ENCODE peak calls at places on chromosomes 12 and 14, in nine cellular contexts. One of them, this sample, is unnamed.

GRCh38 chr14:50225974-50226297 is 5.4 kb downstream of the SOS2 start:
- DNase-seq in CD8-positive, alpha-beta T cell: no peak
- DNase-seq in astrocyte: no peak
- DNase-seq in esophagus muscularis mucosa: no peak
- DNase-seq in upper lobe of right lung: no peak
- DNase-seq in lung: no peak
- DNase-seq in lower lobe of right lung: no peak
- DNase-seq in HCT116: no peak
- DNase-seq in tibial nerve: no peak
- DNase-seq in this sample: no peak

GRCh38 chr12:26047401-26048226 is 77.2 kb downstream of the BHLHE41 start:
- DNase-seq in lower lobe of right lung: no peak
- DNase-seq in CD8-positive, alpha-beta T cell: no peak
- DNase-seq in upper lobe of right lung: no peak
- DNase-seq in astrocyte: no peak
- DNase-seq in lung: no peak
- DNase-seq in esophagus muscularis mucosa: no peak
- DNase-seq in tibial nerve: no peak
- DNase-seq in HCT116: no peak
- DNase-seq in this sample: no peak

GRCh38 chr14:106185837-106186233 is 659.5 kb downstream of the TMEM121 start:
- DNase-seq in tibial nerve: no peak
- DNase-seq in astrocyte: no peak
- DNase-seq in CD8-positive, alpha-beta T cell: peak; percentile 72
- DNase-seq in HCT116: no peak
- DNase-seq in lung: no peak
- DNase-seq in lower lobe of right lung: no peak
- DNase-seq in upper lobe of right lung: no peak
- DNase-seq in esophagus muscularis mucosa: peak; percentile 77
- DNase-seq in this sample: peak; percentile 66

GRCh38 chr12:68428724-68429580 is 96.8 kb upstream of the MDM1 start:
- DNase-seq in CD8-positive, alpha-beta T cell: no peak
- DNase-seq in astrocyte: peak; percentile 88
- DNase-seq in lung: no peak
- DNase-seq in lower lobe of right lung: no peak
- DNase-seq in upper lobe of right lung: no peak
- DNase-seq in HCT116: no peak
- DNase-seq in esophagus muscularis mucosa: no peak
- DNase-seq in tibial nerve: no peak
- DNase-seq in this sample: peak; percentile 52

GRCh38 chr12:55673638-55674037 is 34.1 kb downstream of the ITGA7 start:
- DNase-seq in upper lobe of right lung: no peak
- DNase-seq in lower lobe of right lung: no peak
- DNase-seq in CD8-positive, alpha-beta T cell: no peak
- DNase-seq in HCT116: no peak
- DNase-seq in esophagus muscularis mucosa: no peak
- DNase-seq in astrocyte: no peak
- DNase-seq in tibial nerve: no peak
- DNase-seq in lung: no peak
- DNase-seq in this sample: no peak

GRCh38 chr14:88750945-88751344 is 41.8 kb downstream of the EML5 start:
- DNase-seq in esophagus muscularis mucosa: no peak
- DNase-seq in lung: no peak
- DNase-seq in upper lobe of right lung: no peak
- DNase-seq in HCT116: no peak
- DNase-seq in astrocyte: no peak
- DNase-seq in lower lobe of right lung: no peak
- DNase-seq in tibial nerve: no peak
- DNase-seq in CD8-positive, alpha-beta T cell: no peak
- DNase-seq in this sample: no peak

GRCh38 chr12:84842406-84843013 is 70.1 kb downstream of the SLC6A15 start:
- DNase-seq in HCT116: peak; percentile 28
- DNase-seq in astrocyte: peak; percentile 19
- DNase-seq in tibial nerve: no peak
- DNase-seq in CD8-positive, alpha-beta T cell: no peak
- DNase-seq in esophagus muscularis mucosa: no peak
- DNase-seq in lung: no peak
- DNase-seq in lower lobe of right lung: no peak
- DNase-seq in upper lobe of right lung: no peak
- DNase-seq in this sample: peak; percentile 35

GRCh38 chr12:28795306-28795705 is 353.8 kb upstream of the FAR2 start:
- DNase-seq in astrocyte: peak; percentile 36
- DNase-seq in upper lobe of right lung: no peak
- DNase-seq in tibial nerve: no peak
- DNase-seq in esophagus muscularis mucosa: no peak
- DNase-seq in lung: no peak
- DNase-seq in CD8-positive, alpha-beta T cell: no peak
- DNase-seq in HCT116: no peak
- DNase-seq in lower lobe of right lung: no peak
- DNase-seq in this sample: no peak

GRCh38 chr14:89283327-89284060 is 133.5 kb downstream of the FOXN3 start:
- DNase-seq in esophagus muscularis mucosa: no peak
- DNase-seq in upper lobe of right lung: no peak
- DNase-seq in lung: no peak
- DNase-seq in tibial nerve: no peak
- DNase-seq in CD8-positive, alpha-beta T cell: no peak
- DNase-seq in HCT116: no peak
- DNase-seq in lower lobe of right lung: no peak
- DNase-seq in astrocyte: no peak
- DNase-seq in this sample: no peak

GRCh38 chr14:68367444-68368014 is 425.3 kb downstream of the ZFP36L1 start:
- DNase-seq in tibial nerve: no peak
- DNase-seq in lung: no peak
- DNase-seq in upper lobe of right lung: no peak
- DNase-seq in astrocyte: peak; percentile 47
- DNase-seq in HCT116: no peak
- DNase-seq in lower lobe of right lung: no peak
- DNase-seq in CD8-positive, alpha-beta T cell: no peak
- DNase-seq in esophagus muscularis mucosa: no peak
- DNase-seq in this sample: no peak

GRCh38 chr14:68368850-68369249 is 424.0 kb downstream of the ZFP36L1 start:
- DNase-seq in CD8-positive, alpha-beta T cell: no peak
- DNase-seq in lower lobe of right lung: no peak
- DNase-seq in lung: no peak
- DNase-seq in esophagus muscularis mucosa: no peak
- DNase-seq in astrocyte: no peak
- DNase-seq in HCT116: no peak
- DNase-seq in upper lobe of right lung: no peak
- DNase-seq in tibial nerve: no peak
- DNase-seq in this sample: no peak

GRCh38 chr14:68366656-68367055 is 426.2 kb downstream of the ZFP36L1 start:
- DNase-seq in lower lobe of right lung: no peak
- DNase-seq in astrocyte: no peak
- DNase-seq in CD8-positive, alpha-beta T cell: no peak
- DNase-seq in lung: no peak
- DNase-seq in upper lobe of right lung: no peak
- DNase-seq in tibial nerve: no peak
- DNase-seq in esophagus muscularis mucosa: no peak
- DNase-seq in HCT116: no peak
- DNase-seq in this sample: no peak

GRCh38 chr14:68372363-68372762 is 420.5 kb downstream of the ZFP36L1 start:
- DNase-seq in tibial nerve: no peak
- DNase-seq in esophagus muscularis mucosa: no peak
- DNase-seq in lower lobe of right lung: no peak
- DNase-seq in astrocyte: no peak
- DNase-seq in HCT116: no peak
- DNase-seq in lung: no peak
- DNase-seq in upper lobe of right lung: no peak
- DNase-seq in CD8-positive, alpha-beta T cell: no peak
- DNase-seq in this sample: no peak

DNA sequence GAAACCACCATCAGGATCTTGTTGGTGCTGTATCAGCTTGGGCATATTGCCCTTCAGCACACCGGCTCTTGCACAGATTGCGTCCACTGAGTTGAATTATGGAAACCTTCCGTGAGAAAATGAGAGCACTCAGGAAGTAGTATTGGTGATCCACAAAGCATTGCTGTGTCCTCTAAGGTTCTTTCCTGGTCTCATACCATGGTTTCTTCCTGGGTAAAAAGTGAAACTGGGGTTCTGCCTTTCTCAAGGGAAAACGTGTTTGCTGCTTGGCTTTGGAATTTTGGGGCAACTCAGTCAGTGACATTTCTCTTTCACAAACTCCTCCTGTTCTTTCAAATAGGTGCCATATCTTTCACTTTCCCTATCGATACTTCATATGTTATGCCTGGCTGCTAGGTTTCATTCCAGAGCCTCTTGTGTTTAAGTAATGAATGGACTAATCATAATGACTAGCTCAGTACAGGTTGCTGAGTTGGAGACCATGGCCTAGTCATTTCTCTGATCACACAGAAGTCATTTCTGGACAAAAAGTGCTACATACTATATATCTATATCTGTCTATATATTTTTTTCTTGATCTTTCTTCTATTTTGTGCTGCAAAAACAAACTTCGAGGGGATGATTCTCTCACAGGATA is 423.5 kb downstream of the ZFP36L1 start:
- DNase-seq in lower lobe of right lung: no peak
- DNase-seq in tibial nerve: no peak
- DNase-seq in upper lobe of right lung: no peak
- DNase-seq in esophagus muscularis mucosa: no peak
- DNase-seq in lung: no peak
- DNase-seq in CD8-positive, alpha-beta T cell: no peak
- DNase-seq in HCT116: no peak
- DNase-seq in astrocyte: no peak
- DNase-seq in this sample: no peak
- H3K4me3 ChIP-seq in lower lobe of right lung: no peak overlapping the region
- H3K4me3 ChIP-seq in tibial nerve: no peak overlapping the region
- H3K4me3 ChIP-seq in upper lobe of right lung: no peak overlapping the region
- H3K4me3 ChIP-seq in esophagus muscularis mucosa: no peak overlapping the region
- H3K4me3 ChIP-seq in lung: no peak overlapping the region
- H3K4me3 ChIP-seq in CD8-positive, alpha-beta T cell: no peak overlapping the region
- H3K4me3 ChIP-seq in HCT116: no peak overlapping the region
- H3K4me3 ChIP-seq in astrocyte: no peak overlapping the region
- H3K4me3 ChIP-seq in this sample: no peak overlapping the region

GRCh38 chr12:24175281-24175680 is 225.8 kb upstream of the SOX5 start:
- DNase-seq in astrocyte: no peak
- DNase-seq in tibial nerve: no peak
- DNase-seq in CD8-positive, alpha-beta T cell: no peak
- DNase-seq in esophagus muscularis mucosa: no peak
- DNase-seq in lower lobe of right lung: no peak
- DNase-seq in HCT116: no peak
- DNase-seq in lung: no peak
- DNase-seq in upper lobe of right lung: no peak
- DNase-seq in this sample: peak; percentile 52
- H3K4me1 ChIP-seq in astrocyte: no peaks in the 10 kb centered on the region
- H3K4me1 ChIP-seq in tibial nerve: no peaks in the 10 kb centered on the region
- H3K4me1 ChIP-seq in CD8-positive, alpha-beta T cell: no peaks in the 10 kb centered on the region
- H3K4me1 ChIP-seq in esophagus muscularis mucosa: no peaks in the 10 kb centered on the region
- H3K4me1 ChIP-seq in lower lobe of right lung: no peaks in the 10 kb centered on the region
- H3K4me1 ChIP-seq in HCT116: no peaks in the 10 kb centered on the region
- H3K4me1 ChIP-seq in lung: no peaks in the 10 kb centered on the region
- H3K4me1 ChIP-seq in upper lobe of right lung: no peaks in the 10 kb centered on the region
- H3K4me1 ChIP-seq in this sample: no peaks in the 10 kb centered on the region

GRCh38 chr14:28703482-28703881 is 63.1 kb upstream of the FOXG1 start:
- DNase-seq in upper lobe of right lung: no peak
- DNase-seq in astrocyte: no peak
- DNase-seq in esophagus muscularis mucosa: no peak
- DNase-seq in CD8-positive, alpha-beta T cell: no peak
- DNase-seq in tibial nerve: no peak
- DNase-seq in lower lobe of right lung: no peak
- DNase-seq in lung: no peak
- DNase-seq in HCT116: no peak
- DNase-seq in this sample: no peak

GRCh38 chr14:28704153-28704552 is 62.4 kb upstream of the FOXG1 start:
- DNase-seq in CD8-positive, alpha-beta T cell: no peak
- DNase-seq in tibial nerve: no peak
- DNase-seq in lower lobe of right lung: no peak
- DNase-seq in upper lobe of right lung: no peak
- DNase-seq in astrocyte: peak; percentile 47
- DNase-seq in lung: no peak
- DNase-seq in HCT116: no peak
- DNase-seq in esophagus muscularis mucosa: no peak
- DNase-seq in this sample: no peak

GRCh38 chr14:28701733-28702132 is 64.9 kb upstream of the FOXG1 start:
- DNase-seq in HCT116: no peak
- DNase-seq in upper lobe of right lung: no peak
- DNase-seq in esophagus muscularis mucosa: no peak
- DNase-seq in tibial nerve: no peak
- DNase-seq in lung: no peak
- DNase-seq in CD8-positive, alpha-beta T cell: no peak
- DNase-seq in astrocyte: no peak
- DNase-seq in lower lobe of right lung: no peak
- DNase-seq in this sample: no peak
- H3K4me3 ChIP-seq in HCT116: no peak overlapping the region
- H3K4me3 ChIP-seq in upper lobe of right lung: no peak overlapping the region
- H3K4me3 ChIP-seq in esophagus muscularis mucosa: no peak overlapping the region
- H3K4me3 ChIP-seq in tibial nerve: no peak overlapping the region
- H3K4me3 ChIP-seq in lung: no peak overlapping the region
- H3K4me3 ChIP-seq in CD8-positive, alpha-beta T cell: no peak overlapping the region
- H3K4me3 ChIP-seq in astrocyte: no peak overlapping the region
- H3K4me3 ChIP-seq in lower lobe of right lung: no peak overlapping the region
- H3K4me3 ChIP-seq in this sample: no peak overlapping the region

DNA sequence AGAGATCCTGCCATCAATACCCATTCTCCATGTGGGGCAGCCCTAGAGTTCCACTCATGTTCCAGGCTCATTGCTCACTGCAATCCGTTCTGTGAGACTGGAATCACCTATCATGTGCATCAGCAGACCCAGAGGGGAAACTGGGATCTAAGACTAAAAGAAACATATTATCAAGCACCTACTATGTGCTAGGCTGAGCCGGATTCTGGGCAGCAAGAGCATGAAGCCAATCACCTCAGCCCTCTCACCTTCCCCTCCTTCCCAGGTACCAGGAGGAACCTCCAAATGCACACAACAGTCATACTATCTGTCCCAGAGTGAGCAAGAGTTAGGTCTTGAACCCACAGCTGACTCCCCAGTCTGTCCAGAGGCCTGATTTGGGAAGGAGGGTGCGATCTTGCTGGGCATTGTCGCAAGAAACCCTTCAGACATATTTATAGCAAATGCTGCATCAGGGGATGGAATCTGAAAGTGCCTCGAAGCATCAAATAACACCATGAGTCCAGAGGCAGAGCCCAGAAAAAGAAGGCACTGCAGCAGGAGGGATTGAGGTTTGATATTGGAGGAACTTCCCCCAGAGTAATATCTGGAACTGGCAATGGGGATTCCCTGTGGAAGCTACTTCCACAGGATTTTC is 6.7 kb upstream of the CACNB3 start:
- DNase-seq in lower lobe of right lung: no peak
- DNase-seq in CD8-positive, alpha-beta T cell: no peak
- DNase-seq in HCT116: no peak
- DNase-seq in tibial nerve: no peak
- DNase-seq in lung: no peak
- DNase-seq in upper lobe of right lung: no peak
- DNase-seq in astrocyte: no peak
- DNase-seq in esophagus muscularis mucosa: no peak
- DNase-seq in this sample: no peak
- H3K4me1 ChIP-seq in lower lobe of right lung: peaks cover 29% of the 10 kb centered on the region
- H3K4me1 ChIP-seq in CD8-positive, alpha-beta T cell: peaks cover 22% of the 10 kb centered on the region
- H3K4me1 ChIP-seq in HCT116: peaks cover 18% of the 10 kb centered on the region
- H3K4me1 ChIP-seq in tibial nerve: peaks cover 7% of the 10 kb centered on the region
- H3K4me1 ChIP-seq in lung: peaks cover 6% of the 10 kb centered on the region
- H3K4me1 ChIP-seq in upper lobe of right lung: peaks cover 23% of the 10 kb centered on the region
- H3K4me1 ChIP-seq in astrocyte: peaks cover 38% of the 10 kb centered on the region
- H3K4me1 ChIP-seq in esophagus muscularis mucosa: peaks cover 52% of the 10 kb centered on the region
- H3K4me1 ChIP-seq in this sample: peaks cover 17% of the 10 kb centered on the region

This sample was measured in mucosa of descending colon.